ENCODE peak calls at places on chromosomes 5 and 9, in four cellular contexts. H, S, V and U are unnamed samples.

GRCh38 chr5:82358454-82358853 is 80.3 kb upstream of the RPS23 start:
- DNase-seq in H (no peak), S (no peak), V (no peak), U (no peak)

GRCh38 chr9:90099262-90099982 is 494.6 kb downstream of the GADD45G start:
- DNase-seq in H (peak; percentile 28), S (no peak), V (no peak), U (no peak)

GRCh38 chr5:139468421-139468931 is 2.3 kb upstream of the SMIM33 start:
- DNase-seq in H (no peak), S (no peak), V (no peak), U (no peak)

GRCh38 chr5:79762929-79763328 is 73.3 kb downstream of the CMYA5 start:
- DNase-seq in H (no peak), S (no peak), V (no peak), U (no peak)

GRCh38 chr9:115847245-115847644 is 306.3 kb upstream of the PAPPA start:
- DNase-seq in H (no peak), S (no peak), V (no peak), U (no peak)

GRCh38 chr5:178673801-178674200 is 47.0 kb upstream of the CLK4 start:
- DNase-seq in H (no peak), S (no peak), V (no peak), U (no peak)

GRCh38 chr9:70403618-70404025 is 10.8 kb downstream of the KLF9 start:
- DNase-seq in H (no peak), S (no peak), V (no peak), U (no peak)

GRCh38 chr5:104611419-104611818 is 1048.8 kb upstream of the NUDT12 start:
- DNase-seq in H (no peak), S (no peak), V (no peak), U (no peak)

GRCh38 chr5:3594514-3595101 is 1.0 kb upstream of the IRX1 start:
- DNase-seq in H (no peak), S (no peak), V (no peak), U (no peak)

GRCh38 chr9:123111977-123112869 is 78.8 kb downstream of the GPR21 start:
- DNase-seq in H (no peak), S (no peak), V (no peak), U (no peak)

GRCh38 chr9:38700695-38701094 is 19.2 kb downstream of the FAM240B start:
- DNase-seq in H (no peak), S (no peak), V (no peak), U (no peak)